ENCODE peak calls at places on chromosomes 7 and 10, in four cellular contexts. S is upper lobe of right lung, U is psoas muscle, F is colonic mucosa. M is an unnamed sample.

GRCh38 chr10:96334888-96335526 is 23.8 kb downstream of the OPALIN start:
- DNase-seq in F (peak; percentile 35), S (no peak), U (no peak), M (no peak)

GRCh38 chr7:135742371-135742770 is 6.2 kb downstream of the FAM180A start:
- DNase-seq in U (no peak), F (no peak), S (no peak), M (no peak)

GRCh38 chr7:155985518-155986427 is 173.5 kb upstream of the SHH start:
- DNase-seq in U (no peak), S (peak; percentile 51), F (no peak), M (no peak)

GRCh38 chr10:13414855-13415254 is 66.8 kb upstream of the SEPHS1 start:
- DNase-seq in U (no peak), S (no peak), F (peak; percentile 53), M (no peak)

GRCh38 chr7:30247546-30248386 is 36.6 kb upstream of the ZNRF2 start:
- DNase-seq in F (no peak), S (no peak), U (no peak), M (no peak)

GRCh38 chr7:35529713-35530112 is 165.2 kb downstream of the HERPUD2 start:
- DNase-seq in F (no peak), S (no peak), U (no peak), M (no peak)

GRCh38 chr7:100676501-100677306 is 3.2 kb downstream of the GNB2 start:
- DNase-seq in U (no peak), S (no peak), F (no peak), M (no peak)

GRCh38 chr7:45347804-45348203 is 190.2 kb downstream of the RAMP3 start:
- DNase-seq in S (no peak), U (no peak), F (no peak), M (no peak)

GRCh38 chr7:22885824-22886255 is 63.2 kb upstream of the TOMM7 start:
- DNase-seq in F (no peak), S (no peak), U (no peak), M (no peak)

GRCh38 chr7:88670536-88670935 is 89.0 kb upstream of the ZNF804B start:
- DNase-seq in F (no peak), U (no peak), S (no peak), M (no peak)

GRCh38 chr10:31004611-31005193 is 27.0 kb downstream of the ZNF438 start:
- DNase-seq in F (no peak), S (no peak), U (no peak), M (peak; percentile 51)

GRCh38 chr7:3092468-3092867 is 48.8 kb upstream of the CARD11 start:
- DNase-seq in U (peak; percentile 29), F (peak; percentile 22), S (peak; percentile 66), M (no peak)

GRCh38 chr10:91689731-91690168 is 56.9 kb upstream of the PPP1R3C start:
- DNase-seq in F (no peak), U (no peak), S (no peak), M (peak; percentile 45)

GRCh38 chr7:2723138-2723850 is 35.3 kb downstream of the AMZ1 start:
- DNase-seq in U (peak; percentile 10), F (no peak), S (peak; percentile 57), M (no peak)

GRCh38 chr10:71975087-71975890 is 11.1 kb downstream of the CHST3 start:
- DNase-seq in S (peak; percentile 63), U (peak; percentile 89), F (peak; percentile 66), M (no peak)

GRCh38 chr10:43962346-43963191 is 313.9 kb upstream of the ZNF32 start:
- DNase-seq in S (peak; percentile 42), U (no peak), F (peak; percentile 21), M (peak; percentile 52)

GRCh38 chr7:157544980-157545680 is 208.3 kb downstream of the DNAJB6 start:
- DNase-seq in S (peak; percentile 42), F (no peak), U (no peak), M (no peak)

GRCh38 chr10:94546058-94546595 is 539 bp downstream of the HELLS start:
- DNase-seq in U (no peak), F (no peak), S (no peak), M (no peak)

GRCh38 chr7:50799873-50800272 is 17.2 kb upstream of the GRB10 start:
- DNase-seq in U (no peak), S (no peak), F (no peak), M (no peak)

GRCh38 chr7:16318989-16319915 is 102.1 kb downstream of the CRPPA start:
- DNase-seq in F (no peak), U (no peak), S (no peak), M (no peak)

GRCh38 chr7:47625861-47626444 is 44.0 kb upstream of the TNS3 start:
- DNase-seq in F (no peak), U (no peak), S (no peak), M (no peak)

GRCh38 chr7:30933124-30933893 is 21.7 kb downstream of the AQP1 start:
- DNase-seq in F (peak; percentile 16), S (peak; percentile 53), U (no peak), M (no peak)

GRCh38 chr7:116653204-116653603 is 18.8 kb upstream of the MET start:
- DNase-seq in S (no peak), F (no peak), U (no peak), M (no peak)
- H3K4me3 ChIP-seq in S (no peak overlapping the region), F (no peak overlapping the region), U (no peak overlapping the region), M (no peak overlapping the region)

DNA sequence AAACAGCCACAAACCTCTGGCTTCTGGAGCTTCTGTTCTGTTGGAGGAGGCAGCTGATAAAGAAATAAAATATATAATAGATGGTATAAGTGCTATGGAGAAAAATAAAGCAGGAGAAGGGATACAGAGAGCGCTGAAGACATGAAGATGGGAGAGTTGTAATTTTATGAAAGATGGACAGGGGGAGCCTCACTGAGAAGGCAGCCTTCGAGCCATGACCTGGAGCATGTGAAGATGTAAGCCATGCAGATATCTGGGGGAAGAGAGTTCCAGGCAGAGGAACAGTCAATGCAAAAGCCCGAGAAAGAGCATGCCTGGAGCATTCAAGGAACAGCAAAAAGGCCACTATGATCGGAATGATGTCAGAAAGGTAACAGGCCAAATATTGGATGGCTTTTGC is 187.5 kb downstream of the KIAA1217 start:
- DNase-seq in S (no peak), F (no peak), U (no peak), M (no peak)
- TF ChIP-seq CTCF in S (no peak), F (no peak), U (no peak), M (no peak)

GRCh38 chr10:11448190-11448544 is 163.3 kb downstream of the USP6NL start:
- DNase-seq in F (no peak), S (no peak), U (no peak), M (no peak)
- H3K4me3 ChIP-seq in F (no peak overlapping the region), S (no peak overlapping the region), U (no peak overlapping the region), M (no peak overlapping the region)

DNA sequence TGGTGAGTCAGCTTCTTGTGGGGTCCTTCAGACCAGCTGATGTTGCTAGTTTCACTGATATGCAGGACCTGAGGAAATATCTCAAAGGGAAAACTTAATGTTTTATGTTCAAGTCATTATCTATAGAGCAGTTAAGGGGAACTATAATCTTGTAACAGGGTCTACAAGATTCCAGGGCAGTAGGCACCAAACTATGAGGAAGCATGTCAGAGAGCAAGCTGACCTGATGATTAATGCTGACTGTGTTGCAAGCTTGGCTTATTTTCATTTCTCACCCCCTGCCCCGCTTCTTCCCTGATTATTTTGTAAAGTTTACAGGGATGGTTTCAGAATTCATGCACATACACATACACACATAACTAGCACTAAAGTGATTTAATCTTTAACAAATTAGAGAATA is 84.3 kb upstream of the CACNA2D1 start:
- DNase-seq in U (no peak), F (no peak), S (no peak), M (no peak)
- TF ChIP-seq CTCF in U (no peak), F (no peak), S (no peak), M (no peak)

DNA sequence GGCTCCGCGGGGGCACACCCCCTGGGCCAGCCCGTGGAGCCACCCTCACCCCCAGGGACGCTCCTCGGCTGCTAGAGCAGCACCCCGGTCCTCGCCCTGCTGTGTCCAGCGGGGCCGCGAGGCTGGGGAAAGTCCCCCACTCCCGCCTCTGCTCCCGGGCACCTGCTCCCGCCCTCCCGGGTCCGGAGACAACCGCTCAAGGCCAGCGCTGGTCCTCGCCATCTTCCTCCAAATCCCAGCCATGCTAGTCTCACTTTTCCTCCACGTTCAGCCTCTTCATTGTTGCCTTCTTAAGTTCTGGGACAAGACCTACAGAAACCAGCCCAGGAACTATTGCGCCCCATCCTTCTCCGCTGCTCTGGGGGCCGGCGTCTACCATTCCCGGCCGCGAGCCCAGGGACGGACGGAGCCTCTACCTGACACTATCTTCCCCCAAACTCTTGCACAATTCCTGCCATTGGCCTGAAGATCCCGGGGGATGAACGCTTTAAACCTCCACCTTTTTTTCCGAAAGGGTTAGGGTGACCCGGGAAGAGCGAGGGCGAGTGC is 4.8 kb upstream of the KCP start:
- DNase-seq in U (no peak), S (no peak), F (no peak), M (no peak)
- H3K4me3 ChIP-seq in U (peak overlapping the region; percentile 36), S (no peak overlapping the region), F (no peak overlapping the region), M (no peak overlapping the region)